ENCODE peak calls at places on chromosomes 7 and 10, in six cellular contexts. Q is transverse colon, D is GM12878, O is HepG2, C is suprapubic skin, L is tibial nerve. Z is an unnamed sample. For H3K36me3, the result is how much of the 10 kb centered on the place peaks cover.

GRCh38 chr10:58152698-58153263 is 114.9 kb downstream of the IPMK start:
- DNase-seq in Q (peak), C (no peak), L (no peak), D (no peak), O (peak), Z (peak)

GRCh38 chr7:7236041-7236440 is 53.7 kb downstream of the C1GALT1 start:
- DNase-seq in Q (no peak), D (no peak), L (no peak), C (no peak), O (no peak), Z (no peak)

GRCh38 chr10:121510201-121510771 is 88.0 kb downstream of the FGFR2 start:
- DNase-seq in D (no peak), L (peak), O (no peak), Q (no peak), C (no peak), Z (no peak)

GRCh38 chr7:142438235-142438922 is 180.5 kb upstream of the PRSS58 start:
- DNase-seq in O (peak), L (no peak), Q (peak), C (no peak), D (no peak), Z (no peak)

GRCh38 chr7:16644624-16644986 is 949 bp downstream of the ANKMY2 start:
- DNase-seq in L (peak), O (peak), Q (peak), C (peak), D (no peak), Z (peak)

GRCh38 chr7:123712619-123713018 is 36.2 kb downstream of the WASL start:
- DNase-seq in C (no peak), L (no peak), Q (no peak), D (no peak), O (no peak), Z (no peak)

GRCh38 chr7:43884617-43885016 is 15.3 kb upstream of the MRPS24 start:
- DNase-seq in D (no peak), C (no peak), Q (no peak), O (no peak), L (no peak), Z (no peak)

GRCh38 chr10:8586504-8586903 is 532.0 kb downstream of the GATA3 start:
- DNase-seq in L (no peak), D (no peak), C (no peak), O (no peak), Q (no peak), Z (no peak)

GRCh38 chr10:137606-138005 is 2.4 kb downstream of the ZMYND11 start:
- DNase-seq in D (no peak), C (no peak), O (no peak), L (no peak), Q (no peak), Z (no peak)

GRCh38 chr10:49781247-49781646 is 19.1 kb upstream of the OGDHL start:
- DNase-seq in Q (no peak), O (no peak), D (no peak), L (no peak), C (no peak), Z (no peak)

GRCh38 chr7:37031571-37032257 is 307.4 kb upstream of the AOAH start:
- DNase-seq in C (peak), Q (peak), O (peak), L (peak), D (no peak), Z (peak)

GRCh38 chr10:17199351-17199804 is 2.1 kb downstream of the TRDMT1 start:
- DNase-seq in O (no peak), L (no peak), C (no peak), D (no peak), Q (no peak), Z (no peak)

GRCh38 chr10:79137826-79138225 is 69.1 kb downstream of the ZMIZ1 start:
- DNase-seq in O (no peak), C (no peak), L (no peak), D (peak), Q (peak), Z (no peak)

GRCh38 chr10:3538850-3539531 is 246.0 kb downstream of the KLF6 start:
- DNase-seq in Q (no peak), C (no peak), D (no peak), O (no peak), L (peak), Z (peak)

GRCh38 chr7:142334806-142335205 is 76.9 kb upstream of the PRSS58 start:
- DNase-seq in L (no peak), C (no peak), D (no peak), Q (no peak), O (no peak), Z (no peak)

GRCh38 chr7:23604296-23604640 is 7.1 kb downstream of the CCDC126 start:
- DNase-seq in O (no peak), Q (no peak), D (no peak), L (no peak), C (no peak), Z (no peak)

GRCh38 chr10:77413231-77413630 is 224.4 kb downstream of the KCNMA1 start:
- DNase-seq in Q (no peak), C (no peak), L (no peak), O (no peak), D (no peak), Z (no peak)

GRCh38 chr7:151743481-151743983 is 133.4 kb downstream of the PRKAG2 start:
- DNase-seq in O (no peak), C (no peak), D (no peak), L (no peak), Q (no peak), Z (no peak)

GRCh38 chr7:158353606-158354570 is 233.7 kb downstream of the PTPRN2 start:
- DNase-seq in D (no peak), L (no peak), O (peak), Q (peak), C (no peak), Z (no peak)

GRCh38 chr7:39664585-39664984 is 41.2 kb downstream of the RALA start:
- DNase-seq in D (no peak), O (no peak), Q (no peak), L (no peak), C (no peak), Z (no peak)

GRCh38 chr7:151046603-151047573 is 1.4 kb upstream of the ASIC3 start:
- DNase-seq in Q (no peak), D (no peak), C (no peak), L (no peak), O (no peak), Z (no peak)

GRCh38 chr10:122117475-122117874 is 128.5 kb downstream of the TACC2 start:
- DNase-seq in C (no peak), D (no peak), O (no peak), L (no peak), Q (no peak), Z (no peak)

GRCh38 chr7:16660702-16661464 is 14.9 kb downstream of the BZW2 start:
- DNase-seq in L (no peak), D (no peak), O (peak), C (no peak), Q (no peak), Z (no peak)

GRCh38 chr10:5068274-5069017 is 25.8 kb upstream of the AKR1C3 start:
- DNase-seq in C (no peak), L (no peak), O (no peak), D (no peak), Q (no peak), Z (no peak)

GRCh38 chr10:29619273-29619672 is 15.5 kb downstream of the SVIL start:
- DNase-seq in C (peak), L (no peak), Q (no peak), O (peak), D (no peak), Z (no peak)

GRCh38 chr7:99141334-99141733 is 2.6 kb downstream of the SMURF1 start:
- DNase-seq in O (no peak), C (no peak), D (no peak), Q (no peak), L (no peak), Z (no peak)

GRCh38 chr7:99143522-99143852 is 421 bp downstream of the SMURF1 start:
- DNase-seq in O (no peak), L (no peak), Q (no peak), D (no peak), C (no peak), Z (no peak)

GRCh38 chr7:99140813-99141212 is 3.1 kb downstream of the SMURF1 start:
- DNase-seq in Q (no peak), L (no peak), O (no peak), C (no peak), D (no peak), Z (no peak)

GRCh38 chr7:99142727-99143521 is 984 bp downstream of the SMURF1 start:
- DNase-seq in L (peak), Q (peak), C (peak), O (peak), D (peak), Z (peak)

GRCh38 chr7:99141756-99142726 is 1.9 kb downstream of the SMURF1 start:
- DNase-seq in L (peak), Q (peak), D (no peak), O (peak), C (peak), Z (peak)
- TF ChIP-seq POLR2A in L (no peak), Q (no peak), D (no peak), O (no peak), C (no peak), Z (no peak)

DNA sequence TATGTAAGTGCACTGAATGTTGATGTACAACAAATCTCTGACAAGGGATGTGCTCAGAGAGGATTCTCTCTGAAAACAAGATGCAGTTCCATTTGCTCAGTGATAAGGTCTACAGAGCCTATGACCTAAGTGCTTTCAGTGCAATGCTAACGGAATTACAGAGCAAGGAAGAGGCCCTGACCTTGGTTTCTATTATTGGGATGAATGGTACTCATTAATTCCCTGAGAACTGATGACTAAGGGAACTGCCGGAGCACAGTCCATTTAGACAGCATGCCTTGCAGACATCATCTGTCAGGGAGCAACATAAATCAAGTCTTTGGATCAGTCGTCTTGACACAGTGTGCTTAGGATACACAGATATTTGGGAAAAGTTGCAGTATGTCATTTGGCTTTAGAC is 340.8 kb downstream of the PHTF2 start:
- DNase-seq in C (no peak), O (no peak), D (no peak), Q (no peak), L (no peak), Z (no peak)
- TF ChIP-seq EP300 in C (no peak), O (no peak), D (no peak), Q (no peak), L (no peak), Z (no peak)

GRCh38 chr10:12154516-12154915 is 25.0 kb downstream of the SEC61A2 start:
- DNase-seq in D (no peak), C (no peak), O (no peak), L (no peak), Q (no peak), Z (no peak)

GRCh38 chr10:12160664-12161063 is 31.2 kb downstream of the SEC61A2 start:
- DNase-seq in O (no peak), D (no peak), C (no peak), Q (no peak), L (no peak), Z (no peak)

GRCh38 chr10:12156367-12157123 is 27.1 kb downstream of the SEC61A2 start:
- DNase-seq in C (no peak), D (no peak), L (no peak), Q (no peak), O (peak), Z (no peak)
- H3K36me3 ChIP-seq in C (half or more), D (under half), L (under half), Q (under half), O (under half), Z (under half)

GRCh38 chr10:119241066-119241465 is 33.7 kb downstream of the GRK5 start:
- DNase-seq in D (no peak), C (no peak), O (no peak), L (no peak), Q (no peak), Z (no peak)

GRCh38 chr10:119243478-119243877 is 36.1 kb downstream of the GRK5 start:
- DNase-seq in Q (no peak), O (no peak), L (no peak), D (no peak), C (no peak), Z (no peak)

GRCh38 chr10:119245272-119245671 is 37.9 kb downstream of the GRK5 start:
- DNase-seq in O (no peak), C (no peak), Q (no peak), L (no peak), D (no peak), Z (no peak)

GRCh38 chr10:119243967-119244366 is 36.6 kb downstream of the GRK5 start:
- DNase-seq in O (no peak), Q (no peak), D (no peak), C (no peak), L (no peak), Z (no peak)

GRCh38 chr10:119242191-119242590 is 34.8 kb downstream of the GRK5 start:
- DNase-seq in O (no peak), C (no peak), D (no peak), Q (no peak), L (no peak), Z (no peak)
- TF ChIP-seq POLR2A in O (no peak), C (no peak), D (no peak), Q (no peak), L (no peak), Z (no peak)

GRCh38 chr7:95636140-95636539 is 39.8 kb upstream of the PDK4 start:
- DNase-seq in D (no peak), L (no peak), Q (no peak), O (no peak), C (no peak), Z (no peak)
- TF ChIP-seq EP300 in D (no peak), L (no peak), Q (no peak), O (no peak), C (no peak), Z (no peak)